ENCODE peak calls at places on chromosome 21, in nine cellular contexts. One of them, this sample, is unnamed.

GRCh38 chr21:32717851-32718316 is 9.9 kb downstream of the SYNJ1 start:
- DNase-seq in RWPE1: no peak
- DNase-seq in H1: no peak
- DNase-seq in AG10803: peak
- DNase-seq in HFF-Myc: no peak
- DNase-seq in colonic mucosa: no peak
- DNase-seq in fibroblast of pulmonary artery: no peak
- DNase-seq in A673: no peak
- DNase-seq in left lung: no peak
- DNase-seq in this sample: no peak

GRCh38 chr21:30186242-30186641 is 19.6 kb upstream of the CLDN17 start:
- DNase-seq in colonic mucosa: peak
- DNase-seq in left lung: no peak
- DNase-seq in fibroblast of pulmonary artery: no peak
- DNase-seq in AG10803: no peak
- DNase-seq in H1: no peak
- DNase-seq in HFF-Myc: no peak
- DNase-seq in A673: no peak
- DNase-seq in RWPE1: no peak
- DNase-seq in this sample: no peak

GRCh38 chr21:46435786-46436227 is 22.9 kb upstream of the DIP2A start:
- DNase-seq in A673: no peak
- DNase-seq in RWPE1: no peak
- DNase-seq in H1: no peak
- DNase-seq in fibroblast of pulmonary artery: no peak
- DNase-seq in colonic mucosa: no peak
- DNase-seq in left lung: no peak
- DNase-seq in AG10803: no peak
- DNase-seq in HFF-Myc: no peak
- DNase-seq in this sample: no peak

GRCh38 chr21:14842641-14843040 is 222.2 kb downstream of the NRIP1 start:
- DNase-seq in H1: no peak
- DNase-seq in colonic mucosa: no peak
- DNase-seq in AG10803: peak
- DNase-seq in HFF-Myc: no peak
- DNase-seq in RWPE1: no peak
- DNase-seq in A673: no peak
- DNase-seq in fibroblast of pulmonary artery: no peak
- DNase-seq in left lung: no peak
- DNase-seq in this sample: no peak

GRCh38 chr21:16519012-16519411 is 789.2 kb downstream of the USP25 start:
- DNase-seq in HFF-Myc: no peak
- DNase-seq in AG10803: peak
- DNase-seq in fibroblast of pulmonary artery: no peak
- DNase-seq in H1: no peak
- DNase-seq in left lung: no peak
- DNase-seq in colonic mucosa: no peak
- DNase-seq in A673: no peak
- DNase-seq in RWPE1: no peak
- DNase-seq in this sample: no peak

GRCh38 chr21:46054031-46054430 is 43.9 kb upstream of the COL6A2 start:
- DNase-seq in fibroblast of pulmonary artery: no peak
- DNase-seq in left lung: no peak
- DNase-seq in A673: no peak
- DNase-seq in AG10803: no peak
- DNase-seq in colonic mucosa: no peak
- DNase-seq in RWPE1: no peak
- DNase-seq in H1: no peak
- DNase-seq in HFF-Myc: no peak
- DNase-seq in this sample: no peak

GRCh38 chr21:31711745-31712144 is 20.2 kb downstream of the SCAF4 start:
- DNase-seq in HFF-Myc: no peak
- DNase-seq in left lung: no peak
- DNase-seq in AG10803: no peak
- DNase-seq in colonic mucosa: no peak
- DNase-seq in A673: no peak
- DNase-seq in RWPE1: no peak
- DNase-seq in fibroblast of pulmonary artery: no peak
- DNase-seq in H1: no peak
- DNase-seq in this sample: no peak

GRCh38 chr21:33403786-33404571 is 766 bp downstream of the IFNGR2 start:
- DNase-seq in fibroblast of pulmonary artery: peak
- DNase-seq in left lung: peak
- DNase-seq in AG10803: peak
- DNase-seq in H1: peak
- DNase-seq in A673: peak
- DNase-seq in RWPE1: peak
- DNase-seq in HFF-Myc: no peak
- DNase-seq in colonic mucosa: peak
- DNase-seq in this sample: peak

GRCh38 chr21:18711662-18712061 is 308.1 kb upstream of the TMPRSS15 start:
- DNase-seq in HFF-Myc: no peak
- DNase-seq in RWPE1: no peak
- DNase-seq in A673: no peak
- DNase-seq in fibroblast of pulmonary artery: no peak
- DNase-seq in left lung: no peak
- DNase-seq in H1: no peak
- DNase-seq in colonic mucosa: no peak
- DNase-seq in AG10803: no peak
- DNase-seq in this sample: no peak

GRCh38 chr21:36829116-36829515 is 130.2 kb downstream of the SIM2 start:
- DNase-seq in AG10803: no peak
- DNase-seq in colonic mucosa: no peak
- DNase-seq in left lung: no peak
- DNase-seq in HFF-Myc: no peak
- DNase-seq in A673: no peak
- DNase-seq in RWPE1: no peak
- DNase-seq in fibroblast of pulmonary artery: no peak
- DNase-seq in H1: no peak
- DNase-seq in this sample: no peak

GRCh38 chr21:38448619-38449186 is 49.6 kb downstream of the ERG start:
- DNase-seq in AG10803: peak
- DNase-seq in H1: no peak
- DNase-seq in colonic mucosa: no peak
- DNase-seq in fibroblast of pulmonary artery: no peak
- DNase-seq in left lung: no peak
- DNase-seq in RWPE1: no peak
- DNase-seq in HFF-Myc: no peak
- DNase-seq in A673: no peak
- DNase-seq in this sample: no peak

GRCh38 chr21:27126140-27126539 is 159.3 kb upstream of the ADAMTS5 start:
- DNase-seq in AG10803: no peak
- DNase-seq in H1: no peak
- DNase-seq in fibroblast of pulmonary artery: no peak
- DNase-seq in HFF-Myc: no peak
- DNase-seq in colonic mucosa: no peak
- DNase-seq in left lung: no peak
- DNase-seq in RWPE1: no peak
- DNase-seq in A673: no peak
- DNase-seq in this sample: no peak

GRCh38 chr21:31892686-31893085 is 19.9 kb downstream of the HUNK start:
- DNase-seq in fibroblast of pulmonary artery: no peak
- DNase-seq in colonic mucosa: no peak
- DNase-seq in left lung: no peak
- DNase-seq in H1: no peak
- DNase-seq in AG10803: no peak
- DNase-seq in HFF-Myc: no peak
- DNase-seq in A673: no peak
- DNase-seq in RWPE1: no peak
- DNase-seq in this sample: no peak

GRCh38 chr21:33586927-33587326 is 1.6 kb downstream of the DONSON start:
- DNase-seq in RWPE1: no peak
- DNase-seq in AG10803: no peak
- DNase-seq in left lung: no peak
- DNase-seq in H1: no peak
- DNase-seq in HFF-Myc: no peak
- DNase-seq in fibroblast of pulmonary artery: no peak
- DNase-seq in A673: no peak
- DNase-seq in colonic mucosa: no peak
- DNase-seq in this sample: no peak

GRCh38 chr21:16473965-16474364 is 744.2 kb downstream of the USP25 start:
- DNase-seq in RWPE1: no peak
- DNase-seq in HFF-Myc: no peak
- DNase-seq in A673: no peak
- DNase-seq in colonic mucosa: no peak
- DNase-seq in AG10803: no peak
- DNase-seq in left lung: no peak
- DNase-seq in H1: no peak
- DNase-seq in fibroblast of pulmonary artery: peak
- DNase-seq in this sample: no peak

GRCh38 chr21:16084776-16085364 is 355.1 kb downstream of the USP25 start:
- DNase-seq in RWPE1: no peak
- DNase-seq in H1: no peak
- DNase-seq in HFF-Myc: peak
- DNase-seq in colonic mucosa: no peak
- DNase-seq in A673: no peak
- DNase-seq in left lung: no peak
- DNase-seq in fibroblast of pulmonary artery: no peak
- DNase-seq in AG10803: peak
- DNase-seq in this sample: no peak

GRCh38 chr21:38420140-38420539 is 78.1 kb downstream of the ERG start:
- DNase-seq in AG10803: peak
- DNase-seq in colonic mucosa: no peak
- DNase-seq in RWPE1: no peak
- DNase-seq in fibroblast of pulmonary artery: no peak
- DNase-seq in left lung: no peak
- DNase-seq in H1: no peak
- DNase-seq in HFF-Myc: no peak
- DNase-seq in A673: no peak
- DNase-seq in this sample: no peak

GRCh38 chr21:16330340-16331319 is 600.8 kb downstream of the USP25 start:
- DNase-seq in RWPE1: peak
- DNase-seq in fibroblast of pulmonary artery: peak
- DNase-seq in H1: no peak
- DNase-seq in A673: peak
- DNase-seq in colonic mucosa: peak
- DNase-seq in AG10803: peak
- DNase-seq in HFF-Myc: peak
- DNase-seq in left lung: no peak
- DNase-seq in this sample: no peak

GRCh38 chr21:33824156-33824941 is 91.3 kb downstream of the ATP5PO start:
- DNase-seq in AG10803: peak
- DNase-seq in HFF-Myc: no peak
- DNase-seq in colonic mucosa: no peak
- DNase-seq in RWPE1: no peak
- DNase-seq in A673: no peak
- DNase-seq in left lung: no peak
- DNase-seq in fibroblast of pulmonary artery: no peak
- DNase-seq in H1: no peak
- DNase-seq in this sample: no peak

GRCh38 chr21:18666725-18667124 is 263.1 kb upstream of the TMPRSS15 start:
- DNase-seq in HFF-Myc: no peak
- DNase-seq in AG10803: no peak
- DNase-seq in left lung: no peak
- DNase-seq in colonic mucosa: no peak
- DNase-seq in fibroblast of pulmonary artery: no peak
- DNase-seq in A673: no peak
- DNase-seq in RWPE1: no peak
- DNase-seq in H1: no peak
- DNase-seq in this sample: no peak

GRCh38 chr21:29022141-29022540 is 2.3 kb upstream of the USP16 start:
- DNase-seq in A673: no peak
- DNase-seq in colonic mucosa: no peak
- DNase-seq in left lung: no peak
- DNase-seq in AG10803: no peak
- DNase-seq in RWPE1: no peak
- DNase-seq in H1: no peak
- DNase-seq in HFF-Myc: no peak
- DNase-seq in fibroblast of pulmonary artery: no peak
- DNase-seq in this sample: no peak
- TF ChIP-seq CTCF in A673: no peak
- TF ChIP-seq CTCF in colonic mucosa: no peak
- TF ChIP-seq CTCF in left lung: no peak
- TF ChIP-seq CTCF in AG10803: no peak
- TF ChIP-seq CTCF in RWPE1: no peak
- TF ChIP-seq CTCF in H1: no peak
- TF ChIP-seq CTCF in HFF-Myc: no peak
- TF ChIP-seq CTCF in fibroblast of pulmonary artery: no peak
- TF ChIP-seq CTCF in this sample: no peak

GRCh38 chr21:42047821-42048613 is 23.1 kb upstream of the UMODL1 start:
- DNase-seq in A673: no peak
- DNase-seq in colonic mucosa: no peak
- DNase-seq in RWPE1: no peak
- DNase-seq in HFF-Myc: peak
- DNase-seq in left lung: peak
- DNase-seq in fibroblast of pulmonary artery: peak
- DNase-seq in AG10803: peak
- DNase-seq in H1: no peak
- DNase-seq in this sample: no peak
- TF ChIP-seq CTCF in A673: no peak
- TF ChIP-seq CTCF in colonic mucosa: no peak
- TF ChIP-seq CTCF in RWPE1: no peak
- TF ChIP-seq CTCF in HFF-Myc: no peak
- TF ChIP-seq CTCF in left lung: no peak
- TF ChIP-seq CTCF in fibroblast of pulmonary artery: no peak
- TF ChIP-seq CTCF in AG10803: peak
- TF ChIP-seq CTCF in H1: no peak
- TF ChIP-seq CTCF in this sample: no peak

DNA sequence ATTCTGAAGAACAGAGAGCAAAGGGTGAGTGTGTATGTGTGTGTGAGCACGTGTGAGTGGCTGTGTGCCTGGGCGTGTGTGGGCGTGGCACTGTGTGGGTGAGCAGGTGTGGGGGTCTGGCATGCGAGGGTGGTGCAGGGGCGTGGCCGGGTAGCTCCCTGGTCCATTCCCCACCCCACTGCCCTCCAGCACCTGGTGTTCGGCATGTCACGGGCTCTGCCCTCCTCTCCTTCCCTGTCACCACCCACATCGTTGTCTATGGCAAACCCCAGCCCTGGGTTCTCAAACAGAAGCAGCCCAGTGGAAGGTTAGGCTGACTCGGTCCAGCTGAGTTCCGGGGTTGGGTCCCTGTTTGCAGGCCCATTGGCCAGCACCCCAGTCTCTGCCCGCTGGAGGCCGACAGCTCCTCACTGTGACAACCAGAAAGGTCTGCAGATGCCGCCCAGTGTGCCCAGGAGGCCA is 39.8 kb downstream of the UBE2G2 start:
- DNase-seq in fibroblast of pulmonary artery: no peak
- DNase-seq in HFF-Myc: no peak
- DNase-seq in RWPE1: no peak
- DNase-seq in H1: no peak
- DNase-seq in colonic mucosa: peak
- DNase-seq in left lung: no peak
- DNase-seq in A673: no peak
- DNase-seq in AG10803: no peak
- DNase-seq in this sample: no peak
- TF ChIP-seq CTCF in fibroblast of pulmonary artery: no peak
- TF ChIP-seq CTCF in HFF-Myc: no peak
- TF ChIP-seq CTCF in RWPE1: no peak
- TF ChIP-seq CTCF in H1: no peak
- TF ChIP-seq CTCF in colonic mucosa: no peak
- TF ChIP-seq CTCF in left lung: no peak
- TF ChIP-seq CTCF in A673: no peak
- TF ChIP-seq CTCF in AG10803: no peak
- TF ChIP-seq CTCF in this sample: no peak

DNA sequence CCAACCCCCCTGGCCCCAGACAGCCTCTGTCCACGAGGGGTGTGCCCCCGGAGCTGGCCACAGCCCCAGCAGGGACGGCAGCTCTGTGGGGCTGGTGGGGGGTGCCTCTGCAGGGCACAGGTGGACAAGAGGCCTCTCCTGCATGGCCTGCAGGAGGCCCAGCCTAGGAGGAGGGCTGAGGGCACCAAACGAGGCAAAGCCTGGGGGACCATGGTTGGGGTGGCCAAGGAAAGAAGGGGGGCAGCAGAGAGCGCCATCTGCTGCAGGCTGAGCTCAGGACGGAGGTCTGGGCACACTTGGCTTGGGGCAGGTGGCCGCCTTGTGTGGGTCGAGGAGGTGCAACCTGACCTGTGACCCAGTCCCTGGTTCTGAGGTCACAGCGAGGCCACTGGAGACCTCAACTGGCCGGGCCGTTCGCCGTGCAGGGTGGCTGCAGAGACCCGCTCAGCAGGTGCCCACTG is 27.3 kb downstream of the RRP1 start:
- DNase-seq in colonic mucosa: no peak
- DNase-seq in A673: no peak
- DNase-seq in H1: no peak
- DNase-seq in AG10803: no peak
- DNase-seq in left lung: peak
- DNase-seq in HFF-Myc: no peak
- DNase-seq in RWPE1: no peak
- DNase-seq in fibroblast of pulmonary artery: no peak
- DNase-seq in this sample: no peak
- TF ChIP-seq CTCF in colonic mucosa: no peak
- TF ChIP-seq CTCF in A673: no peak
- TF ChIP-seq CTCF in H1: no peak
- TF ChIP-seq CTCF in AG10803: no peak
- TF ChIP-seq CTCF in left lung: no peak
- TF ChIP-seq CTCF in HFF-Myc: no peak
- TF ChIP-seq CTCF in RWPE1: no peak
- TF ChIP-seq CTCF in fibroblast of pulmonary artery: no peak
- TF ChIP-seq CTCF in this sample: no peak